ENCODE peak calls at places on chromosomes 2 and 18, in ten cellular contexts. V is osteocyte, F is mammary epithelial cell, X is AG04450, I is fibroblast of the aortic adventitia, S is fibroblast of lung, O is tibial artery, Q is CD14-positive monocyte, B is progenitor cell of endocrine pancreas, J is stomach. A is an unnamed sample.

GRCh38 chr2:136098441-136098840 is 19.5 kb downstream of the CXCR4 start:
- DNase-seq in S (no peak), V (no peak), B (no peak), Q (peak), I (no peak), X (no peak), J (no peak), F (no peak), O (no peak), A (no peak)

GRCh38 chr2:47198985-47199451 is 43.9 kb upstream of the STPG4 start:
- DNase-seq in Q (no peak), V (peak), S (peak), F (peak), B (no peak), I (peak), O (no peak), X (peak), J (no peak), A (no peak)

GRCh38 chr2:7706791-7707190 is 789.6 kb downstream of the RNF144A start:
- DNase-seq in O (no peak), I (no peak), J (no peak), X (no peak), Q (no peak), F (peak), V (no peak), S (no peak), B (no peak), A (no peak)

GRCh38 chr2:220664272-220665107 is 907.6 kb downstream of the EPHA4 start:
- DNase-seq in V (no peak), J (no peak), Q (no peak), S (peak), B (no peak), O (peak), F (no peak), X (peak), I (peak), A (no peak)

GRCh38 chr2:5433855-5434254 is 258.3 kb upstream of the SOX11 start:
- DNase-seq in F (no peak), J (no peak), I (no peak), X (no peak), S (no peak), B (no peak), Q (no peak), V (no peak), O (no peak), A (no peak)

GRCh38 chr2:3631161-3631850 is 26.7 kb upstream of the ALLC start:
- DNase-seq in B (no peak), Q (no peak), J (peak), I (no peak), V (peak), S (no peak), F (no peak), O (peak), X (no peak), A (no peak)

GRCh38 chr2:170873035-170873692 is 55.9 kb upstream of the GORASP2 start:
- DNase-seq in Q (peak), S (peak), J (peak), X (peak), F (peak), V (peak), O (peak), B (peak), I (peak), A (peak)

GRCh38 chr2:6812857-6813530 is 52.7 kb downstream of the CMPK2 start:
- DNase-seq in J (no peak), X (no peak), S (no peak), V (no peak), I (no peak), O (no peak), B (no peak), Q (no peak), F (no peak), A (no peak)

GRCh38 chr18:6355789-6356589 is 58.7 kb downstream of the L3MBTL4 start:
- DNase-seq in V (no peak), O (no peak), Q (no peak), J (no peak), F (peak), B (no peak), I (no peak), X (no peak), S (peak), A (peak)

GRCh38 chr2:191622374-191623320 is 55.3 kb upstream of the NABP1 start:
- DNase-seq in O (no peak), X (no peak), F (peak), J (no peak), S (no peak), V (no peak), I (no peak), B (no peak), Q (no peak), A (no peak)

GRCh38 chr2:212147921-212148513 is 390.6 kb downstream of the ERBB4 start:
- DNase-seq in Q (no peak), I (peak), X (no peak), J (no peak), O (no peak), V (no peak), B (no peak), S (no peak), F (no peak), A (peak)

GRCh38 chr2:65081232-65081685 is 25.0 kb downstream of the CEP68 start:
- DNase-seq in B (no peak), I (no peak), F (no peak), V (peak), J (no peak), O (no peak), Q (no peak), S (no peak), X (no peak), A (no peak)

GRCh38 chr2:120545521-120546076 is 190.1 kb upstream of the GLI2 start:
- DNase-seq in X (no peak), V (no peak), F (no peak), I (no peak), S (peak), O (no peak), Q (no peak), J (no peak), B (no peak), A (no peak)

GRCh38 chr2:1995987-1996386 is 251.7 kb upstream of the PXDN start:
- DNase-seq in S (peak), J (no peak), F (no peak), X (no peak), V (no peak), O (no peak), B (no peak), Q (no peak), I (no peak), A (no peak)

GRCh38 chr2:9033385-9034175 is 30.1 kb upstream of the MBOAT2 start:
- DNase-seq in Q (no peak), V (no peak), B (no peak), X (no peak), S (peak), J (no peak), I (no peak), O (no peak), F (no peak), A (no peak)

GRCh38 chr2:218448934-218449333 is 30.0 kb downstream of the VIL1 start:
- DNase-seq in O (no peak), S (peak), X (peak), I (peak), J (no peak), F (peak), Q (no peak), V (no peak), B (no peak), A (no peak)

GRCh38 chr18:12009581-12010140 is 28.4 kb downstream of the IMPA2 start:
- DNase-seq in F (no peak), V (no peak), B (no peak), S (no peak), Q (no peak), X (no peak), O (no peak), I (no peak), J (no peak), A (no peak)

GRCh38 chr2:37775908-37776250 is 104.4 kb upstream of the CDC42EP3 start:
- DNase-seq in I (peak), J (no peak), F (peak), S (peak), O (peak), Q (no peak), B (no peak), X (no peak), V (no peak), A (no peak)

GRCh38 chr18:37421349-37422080 is 144.1 kb downstream of the CELF4 start:
- DNase-seq in I (no peak), O (no peak), Q (no peak), X (no peak), S (no peak), B (no peak), J (no peak), F (no peak), V (no peak), A (no peak)

GRCh38 chr18:22900558-22901183 is 32.5 kb upstream of the RBBP8 start:
- DNase-seq in J (peak), B (no peak), I (peak), S (peak), X (no peak), Q (no peak), V (no peak), O (no peak), F (no peak), A (no peak)

GRCh38 chr18:58225101-58225500 is 181.1 kb downstream of the NEDD4L start:
- DNase-seq in B (no peak), O (no peak), V (no peak), F (peak), X (no peak), Q (no peak), J (no peak), S (peak), I (no peak), A (peak)

GRCh38 chr2:19158899-19159298 is 199.5 kb downstream of the OSR1 start:
- DNase-seq in O (no peak), I (no peak), S (peak), F (no peak), J (no peak), V (no peak), Q (no peak), X (no peak), B (no peak), A (no peak)

GRCh38 chr2:150076281-150076680 is 411.2 kb downstream of the RND3 start:
- DNase-seq in F (peak), X (no peak), S (peak), I (peak), V (no peak), B (no peak), J (no peak), O (no peak), Q (no peak), A (no peak)

GRCh38 chr18:37012452-37012851 is 183.5 kb downstream of the KIAA1328 start:
- DNase-seq in S (no peak), I (no peak), O (no peak), J (no peak), V (no peak), X (no peak), F (no peak), B (no peak), Q (no peak), A (no peak)

GRCh38 chr2:26172189-26172865 is 561 bp upstream of the GAREM2 start:
- DNase-seq in Q (no peak), O (no peak), J (no peak), X (no peak), V (no peak), B (no peak), F (no peak), S (no peak), I (no peak), A (peak)

GRCh38 chr2:111632661-111633060 is 251.3 kb downstream of the ANAPC1 start:
- DNase-seq in X (peak), Q (peak), F (no peak), B (no peak), O (no peak), V (no peak), J (no peak), I (no peak), S (no peak), A (peak)

GRCh38 chr2:135050684-135051083 is 1.4 kb upstream of the RAB3GAP1 start:
- DNase-seq in B (no peak), V (no peak), Q (no peak), O (no peak), F (no peak), I (no peak), S (no peak), X (no peak), J (peak), A (no peak)

GRCh38 chr2:129721841-129722240 is 257.6 kb upstream of the RAB6C start:
- DNase-seq in F (no peak), X (no peak), I (no peak), B (no peak), Q (no peak), V (peak), J (no peak), O (no peak), S (no peak), A (no peak)

GRCh38 chr2:239375278-239376061 is 25.4 kb downstream of the HDAC4 start:
- DNase-seq in S (no peak), J (no peak), Q (no peak), O (no peak), I (no peak), B (no peak), V (no peak), X (no peak), F (no peak), A (no peak)
- TF ChIP-seq CTCF in S (peak), J (no peak), Q (peak), O (no peak), I (no peak), B (peak), V (no peak), X (no peak), F (no peak), A (no peak)

GRCh38 chr2:160156084-160156483 is 44.0 kb downstream of the ITGB6 start:
- DNase-seq in S (peak), I (peak), B (no peak), Q (no peak), X (no peak), V (no peak), J (no peak), O (no peak), F (no peak), A (no peak)
- TF ChIP-seq CTCF in S (no peak), I (no peak), B (no peak), Q (no peak), X (no peak), V (no peak), J (no peak), O (no peak), F (no peak), A (no peak)

GRCh38 chr2:99403524-99403923 is 66.3 kb downstream of the EIF5B start:
- DNase-seq in J (no peak), S (peak), O (no peak), X (no peak), I (no peak), B (no peak), Q (no peak), V (no peak), F (no peak), A (no peak)
- TF ChIP-seq CTCF in J (no peak), S (no peak), O (no peak), X (peak), I (peak), B (peak), Q (no peak), V (no peak), F (no peak), A (no peak)

DNA sequence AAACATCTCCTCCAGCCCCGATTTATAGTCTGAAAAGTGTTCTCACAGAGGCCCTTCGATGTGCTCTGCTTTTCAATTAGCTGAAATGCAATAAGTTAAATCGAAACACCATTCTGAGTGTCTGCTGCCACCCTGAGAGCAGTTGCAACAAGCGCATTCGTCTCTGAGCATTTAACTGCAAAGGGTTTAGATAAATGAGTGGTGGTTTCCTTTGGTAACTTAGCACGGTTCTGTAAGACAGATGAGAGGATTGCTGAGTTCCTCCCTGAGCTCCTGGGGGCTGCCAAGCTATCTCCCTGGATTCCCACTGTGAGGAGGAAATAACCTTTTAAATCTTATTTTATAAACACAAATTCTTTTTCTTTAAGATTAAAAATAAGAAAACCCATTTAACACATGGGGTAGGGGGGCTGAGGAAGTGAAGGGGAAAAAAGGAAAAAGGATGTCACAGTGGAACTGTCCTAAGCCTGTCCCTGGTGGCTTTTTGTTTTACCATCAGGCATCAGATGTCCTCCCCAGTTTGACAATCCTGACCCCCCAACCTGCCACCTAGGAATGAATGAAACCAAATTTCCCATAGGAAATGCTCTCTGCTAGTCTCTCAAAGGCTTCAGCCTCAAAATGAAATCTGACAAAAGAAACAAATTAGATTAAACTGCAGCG is 56.4 kb upstream of the CREB1 start:
- DNase-seq in O (peak), J (peak), B (no peak), Q (no peak), F (peak), V (no peak), X (peak), S (peak), I (peak), A (peak)
- TF ChIP-seq CTCF in O (peak), J (peak), B (peak), Q (peak), F (peak), V (peak), X (peak), S (peak), I (peak), A (peak)

A was measured in GM20000.